ENCODE peak calls at places on chromosome X, in ten cellular contexts. X is activated CD4-positive, alpha-beta T cell treated with anti-CD3 and anti-CD28 coated beads, Interleukin-2, amount 10 ng/mL, durations not matched to agents 7 days and 5 days; C is HEK293T; B is NCI-H748 treated with DMSO at 0.1 percent for 48 hours; A is hepatocyte; T is kidney glomerular epithelial cell; D is MG63; M is colonic mucosa; G is fibroblast of mammary gland; S is type B pancreatic cell. H is an unnamed sample.

GRCh38 chrX:76148011-76148665 is 24.7 kb upstream of the PBDC1 start:
- DNase-seq in X (peak), C (no peak), B (no peak), A (no peak), T (no peak), D (peak), M (peak), G (peak), S (no peak), H (peak)

GRCh38 chrX:21354725-21355124 is 19.5 kb upstream of the CNKSR2 start:
- DNase-seq in X (no peak), C (no peak), B (peak), A (no peak), T (no peak), D (no peak), M (no peak), G (peak), S (no peak), H (no peak)

GRCh38 chrX:21813612-21814368 is 25.6 kb upstream of the MBTPS2 start:
- DNase-seq in X (no peak), C (no peak), B (no peak), A (no peak), T (no peak), D (no peak), M (no peak), G (no peak), S (no peak), H (no peak)

GRCh38 chrX:150143721-150144440 is 205.6 kb upstream of the EOLA2 start:
- DNase-seq in X (no peak), C (no peak), B (no peak), A (no peak), T (no peak), D (no peak), M (no peak), G (no peak), S (no peak), H (no peak)

GRCh38 chrX:13487731-13488505 is 81.5 kb upstream of the EGFL6 start:
- DNase-seq in X (peak), C (peak), B (peak), A (peak), T (peak), D (peak), M (peak), G (peak), S (no peak), H (peak)

GRCh38 chrX:72001471-72001870 is 90.8 kb downstream of the NHSL2 start:
- DNase-seq in X (no peak), C (no peak), B (no peak), A (no peak), T (no peak), D (no peak), M (no peak), G (no peak), S (peak), H (no peak)

GRCh38 chrX:23195097-23195496 is 139.6 kb upstream of the PTCHD1 start:
- DNase-seq in X (no peak), C (no peak), B (no peak), A (no peak), T (no peak), D (no peak), M (no peak), G (no peak), S (no peak), H (no peak)

GRCh38 chrX:65706041-65706828 is 38.8 kb downstream of the MSN start:
- DNase-seq in X (no peak), C (no peak), B (no peak), A (no peak), T (peak), D (peak), M (no peak), G (peak), S (no peak), H (no peak)

GRCh38 chrX:12972239-12972638 is 2.7 kb upstream of the TMSB4X start:
- DNase-seq in X (no peak), C (no peak), B (no peak), A (no peak), T (no peak), D (no peak), M (no peak), G (no peak), S (no peak), H (no peak)

GRCh38 chrX:2967998-2968909 is 38.1 kb upstream of the ARSH start:
- DNase-seq in X (peak), C (no peak), B (no peak), A (no peak), T (no peak), D (peak), M (peak), G (peak), S (no peak), H (no peak)

GRCh38 chrX:24398766-24399165 is 38.3 kb downstream of the SUPT20HL1 start:
- DNase-seq in X (no peak), C (no peak), B (no peak), A (no peak), T (no peak), D (no peak), M (no peak), G (no peak), S (no peak), H (no peak)

GRCh38 chrX:9730752-9731151 is 34.9 kb downstream of the GPR143 start:
- DNase-seq in X (no peak), C (no peak), B (no peak), A (no peak), T (no peak), D (no peak), M (no peak), G (no peak), S (no peak), H (no peak)

GRCh38 chrX:31580726-31581125 is 508.9 kb upstream of the FTHL17 start:
- DNase-seq in X (no peak), C (no peak), B (no peak), A (no peak), T (peak), D (no peak), M (no peak), G (peak), S (no peak), H (no peak)

GRCh38 chrX:14916017-14916674 is 42.9 kb downstream of the MOSPD2 start:
- DNase-seq in X (no peak), C (no peak), B (no peak), A (no peak), T (peak), D (peak), M (no peak), G (peak), S (no peak), H (no peak)

GRCh38 chrX:16639966-16640365 is 10.0 kb upstream of the S100G start:
- DNase-seq in X (no peak), C (no peak), B (no peak), A (no peak), T (no peak), D (no peak), M (no peak), G (no peak), S (no peak), H (no peak)

GRCh38 chrX:48956728-48957414 is 536 bp downstream of the OTUD5 start:
- DNase-seq in X (peak), C (no peak), B (no peak), A (peak), T (no peak), D (peak), M (peak), G (no peak), S (no peak), H (no peak)

GRCh38 chrX:29746326-29746725 is 469.0 kb upstream of the MAGEB2 start:
- DNase-seq in X (no peak), C (no peak), B (no peak), A (no peak), T (no peak), D (no peak), M (no peak), G (no peak), S (no peak), H (no peak)

GRCh38 chrX:37926700-37927099 is 79.3 kb upstream of the DYNLT3 start:
- DNase-seq in X (no peak), C (peak), B (no peak), A (peak), T (peak), D (no peak), M (no peak), G (peak), S (no peak), H (peak)

GRCh38 chrX:68647156-68647957 is at the start of gene STARD8:
- DNase-seq in X (no peak), C (peak), B (no peak), A (peak), T (peak), D (peak), M (no peak), G (peak), S (no peak), H (no peak)

GRCh38 chrX:69077895-69078455 is 87.3 kb downstream of the PJA1 start:
- DNase-seq in X (no peak), C (no peak), B (no peak), A (no peak), T (no peak), D (no peak), M (no peak), G (no peak), S (no peak), H (no peak)

GRCh38 chrX:38305971-38306370 is 21.3 kb downstream of the RPGR start:
- DNase-seq in X (no peak), C (no peak), B (no peak), A (peak), T (no peak), D (no peak), M (no peak), G (peak), S (no peak), H (no peak)

GRCh38 chrX:43615677-43616076 is 40.4 kb upstream of the MAOA start:
- DNase-seq in X (no peak), C (no peak), B (no peak), A (no peak), T (no peak), D (no peak), M (no peak), G (no peak), S (no peak), H (no peak)

GRCh38 chrX:47796433-47796906 is 40.2 kb upstream of the ZNF81 start:
- DNase-seq in X (no peak), C (no peak), B (no peak), A (no peak), T (peak), D (peak), M (no peak), G (peak), S (no peak), H (no peak)

GRCh38 chrX:68846536-68846935 is 17.7 kb downstream of the EFNB1 start:
- DNase-seq in X (no peak), C (no peak), B (no peak), A (no peak), T (no peak), D (no peak), M (no peak), G (no peak), S (no peak), H (no peak)

GRCh38 chrX:42691196-42691595 is 86.8 kb downstream of the PPP1R2C start:
- DNase-seq in X (no peak), C (no peak), B (no peak), A (no peak), T (no peak), D (no peak), M (no peak), G (no peak), S (no peak), H (no peak)

H was measured in COR-L47.